ENCODE peak calls at places on chromosomes 13 and 19, in ten cellular contexts. D is fibroblast of mammary gland, C is body of pancreas, Q is endothelial cell, G is transverse colon, Z is left ventricle myocardium inferior, B is testis, E is activated B cell treated with CpG ODN at 0.5 μM for 24 hours, V is A549, K is pancreas. N is an unnamed sample.

GRCh38 chr13:59531571-59532091 is 632.1 kb downstream of the DIAPH3 start:
- DNase-seq in G (peak), E (no peak), D (peak), V (peak), C (peak), Z (peak), Q (peak), B (peak), K (peak), N (peak)

GRCh38 chr13:100668408-100668807 is 6.2 kb downstream of the TMTC4 start:
- DNase-seq in V (no peak), Z (no peak), E (no peak), K (no peak), Q (no peak), D (no peak), B (no peak), G (no peak), C (no peak), N (no peak)

GRCh38 chr13:34779171-34779570 is 162.9 kb upstream of the NBEA start:
- DNase-seq in B (no peak), V (peak), D (no peak), G (no peak), C (no peak), E (no peak), Q (no peak), Z (no peak), K (no peak), N (no peak)

GRCh38 chr13:64753606-64754005 is 2476.5 kb downstream of the PCDH9 start:
- DNase-seq in G (no peak), K (no peak), E (no peak), C (no peak), D (peak), V (no peak), Z (no peak), B (no peak), Q (no peak), N (no peak)

GRCh38 chr13:87274209-87274819 is 396.9 kb upstream of the SLITRK5 start:
- DNase-seq in E (no peak), V (peak), Q (peak), Z (no peak), K (peak), G (peak), D (peak), C (peak), B (peak), N (peak)

GRCh38 chr19:10260141-10260584 is 8.1 kb downstream of the MRPL4 start:
- DNase-seq in C (no peak), K (no peak), Q (no peak), Z (no peak), E (no peak), B (no peak), D (no peak), V (no peak), G (no peak), N (no peak)

GRCh38 chr13:97976551-97977375 is 23.3 kb downstream of the IPO5 start:
- DNase-seq in C (no peak), K (peak), G (peak), Q (peak), B (peak), V (peak), E (no peak), Z (no peak), D (no peak), N (no peak)

GRCh38 chr13:32267836-32268439 is 47.2 kb downstream of the ZAR1L start:
- DNase-seq in Q (no peak), Z (no peak), G (peak), K (no peak), E (peak), V (no peak), C (peak), B (no peak), D (no peak), N (no peak)

GRCh38 chr13:39655041-39655568 is 357 bp upstream of the COG6 start:
- DNase-seq in G (no peak), K (no peak), Z (no peak), Q (no peak), D (no peak), E (no peak), B (peak), V (no peak), C (no peak), N (no peak)

GRCh38 chr19:38070573-38070972 is 153.4 kb downstream of the DPF1 start:
- DNase-seq in K (no peak), Z (no peak), B (no peak), E (no peak), V (peak), Q (no peak), G (no peak), C (no peak), D (peak), N (peak)

GRCh38 chr13:23558675-23559536 is 11.3 kb upstream of the TNFRSF19 start:
- DNase-seq in B (peak), K (no peak), Q (no peak), E (no peak), V (peak), C (no peak), D (peak), G (no peak), Z (peak), N (peak)

GRCh38 chr13:105059786-105060185 is 1475.7 kb downstream of the EFNB2 start:
- DNase-seq in G (no peak), C (no peak), B (no peak), Z (no peak), D (no peak), E (no peak), V (no peak), K (no peak), Q (no peak), N (no peak)

GRCh38 chr19:38656171-38656981 is 8.9 kb downstream of the ACTN4 start:
- DNase-seq in D (peak), V (peak), K (no peak), Q (no peak), B (no peak), G (no peak), E (no peak), Z (no peak), C (no peak), N (no peak)

GRCh38 chr13:65966991-65967451 is 1263.1 kb downstream of the PCDH9 start:
- DNase-seq in K (no peak), Q (no peak), Z (no peak), E (no peak), V (peak), C (no peak), D (peak), G (no peak), B (peak), N (no peak)

GRCh38 chr13:110119943-110120905 is 186.7 kb downstream of the COL4A1 start:
- DNase-seq in V (peak), Z (no peak), C (no peak), G (no peak), K (no peak), D (peak), B (no peak), Q (no peak), E (no peak), N (no peak)

GRCh38 chr13:19634129-19634740 is 776 bp downstream of the MPHOSPH8 start:
- DNase-seq in C (peak), Q (peak), E (no peak), B (peak), V (peak), K (no peak), G (peak), D (peak), Z (no peak), N (no peak)

GRCh38 chr19:1935484-1936208 is 5.3 kb upstream of the CSNK1G2 start:
- DNase-seq in G (no peak), V (peak), B (peak), E (no peak), Z (no peak), K (no peak), D (peak), C (peak), Q (no peak), N (no peak)

GRCh38 chr19:50435221-50435620 is 2.5 kb downstream of the MYBPC2 start:
- DNase-seq in Q (no peak), E (no peak), K (no peak), B (no peak), D (no peak), Z (no peak), C (no peak), V (no peak), G (no peak), N (no peak)

GRCh38 chr13:110618780-110619179 is 3.4 kb downstream of the NAXD start:
- DNase-seq in D (no peak), K (no peak), G (no peak), Z (no peak), C (no peak), B (no peak), E (no peak), Q (no peak), V (no peak), N (no peak)

GRCh38 chr19:8441725-8442544 is 2.8 kb upstream of the HNRNPM start:
- DNase-seq in D (no peak), Z (no peak), C (no peak), K (no peak), E (no peak), Q (no peak), V (no peak), B (no peak), G (no peak), N (no peak)

GRCh38 chr13:48112896-48113525 is 18.1 kb upstream of the MED4 start:
- DNase-seq in V (no peak), K (no peak), Q (no peak), G (no peak), Z (no peak), E (no peak), B (no peak), C (no peak), D (no peak), N (no peak)

GRCh38 chr13:78785764-78786163 is 126.8 kb upstream of the OBI1 start:
- DNase-seq in K (no peak), E (no peak), C (no peak), D (no peak), Z (no peak), Q (no peak), G (no peak), B (no peak), V (no peak), N (no peak)

GRCh38 chr19:3369337-3370213 is 3.2 kb downstream of the NFIC start:
- DNase-seq in Q (no peak), D (peak), K (no peak), G (peak), V (no peak), Z (peak), C (peak), E (no peak), B (peak), N (no peak)

GRCh38 chr13:74556002-74556551 is 421.9 kb upstream of the KLF12 start:
- DNase-seq in Z (no peak), D (no peak), Q (no peak), B (no peak), C (no peak), E (no peak), V (no peak), K (no peak), G (no peak), N (no peak)

GRCh38 chr19:3224346-3225325 is at the start of gene CELF5:
- DNase-seq in B (peak), D (no peak), Q (peak), V (no peak), E (peak), K (no peak), Z (peak), C (peak), G (peak), N (no peak)

GRCh38 chr13:111201304-111201940 is 86.3 kb downstream of the ARHGEF7 start:
- DNase-seq in K (no peak), B (no peak), D (no peak), Z (no peak), C (no peak), V (no peak), Q (no peak), G (no peak), E (no peak), N (no peak)

DNA sequence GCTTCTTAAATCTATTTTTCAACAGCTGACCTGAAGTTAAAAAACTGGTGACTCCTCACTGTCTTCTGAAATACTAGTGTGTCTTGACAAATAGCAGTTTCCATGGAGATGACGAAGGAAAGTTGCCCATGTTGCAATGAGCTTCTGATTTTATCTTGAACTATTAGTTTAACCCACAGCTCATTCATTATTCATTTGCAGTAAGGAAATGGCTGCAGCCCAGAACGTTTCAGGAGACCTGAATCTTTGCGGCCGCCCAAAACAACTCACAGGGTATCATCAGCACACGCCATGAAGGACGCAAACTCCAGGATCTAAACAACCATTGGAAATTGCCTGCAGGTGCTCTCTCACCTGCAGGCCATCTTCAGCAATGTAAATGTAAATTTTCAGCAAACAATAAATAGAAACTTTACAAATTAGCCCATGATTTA is 142.5 kb downstream of the DCLK1 start:
- DNase-seq in B (no peak), V (no peak), C (no peak), K (no peak), Q (no peak), Z (no peak), E (no peak), D (peak), G (no peak), N (no peak)
- TF ChIP-seq CTCF in B (no peak), V (no peak), C (no peak), K (no peak), Q (no peak), Z (no peak), E (no peak), D (no peak), G (no peak), N (no peak)

GRCh38 chr19:51664997-51665396 is 18.4 kb upstream of the SIGLEC14 start:
- DNase-seq in V (no peak), D (peak), E (no peak), Z (no peak), K (no peak), B (peak), Q (no peak), C (no peak), G (no peak), N (no peak)
- TF ChIP-seq CTCF in V (no peak), D (peak), E (no peak), Z (no peak), K (no peak), B (peak), Q (no peak), C (no peak), G (no peak), N (peak)

GRCh38 chr19:4547303-4548237 is 7.7 kb upstream of the LRG1 start:
- DNase-seq in G (no peak), Q (no peak), V (peak), E (no peak), C (peak), K (peak), D (no peak), Z (no peak), B (peak), N (no peak)
- TF ChIP-seq CTCF in G (peak), Q (no peak), V (peak), E (no peak), C (peak), K (peak), D (peak), Z (peak), B (no peak), N (peak)

GRCh38 chr19:16841391-16841926 is 12.3 kb downstream of the SIN3B start:
- DNase-seq in B (peak), Z (no peak), V (no peak), E (no peak), Q (no peak), C (no peak), D (no peak), K (no peak), G (no peak), N (no peak)

GRCh38 chr19:16834747-16835146 is 5.5 kb downstream of the SIN3B start:
- DNase-seq in V (no peak), K (no peak), C (no peak), G (no peak), B (no peak), Q (no peak), Z (no peak), D (peak), E (no peak), N (no peak)

GRCh38 chr19:16831531-16831930 is 2.3 kb downstream of the SIN3B start:
- DNase-seq in B (no peak), E (no peak), V (no peak), G (no peak), Z (no peak), C (no peak), D (no peak), K (no peak), Q (no peak), N (no peak)

GRCh38 chr19:16836906-16837362 is 7.7 kb downstream of the SIN3B start:
- DNase-seq in C (no peak), Z (no peak), D (no peak), G (no peak), E (no peak), B (peak), K (no peak), V (no peak), Q (no peak), N (no peak)

DNA sequence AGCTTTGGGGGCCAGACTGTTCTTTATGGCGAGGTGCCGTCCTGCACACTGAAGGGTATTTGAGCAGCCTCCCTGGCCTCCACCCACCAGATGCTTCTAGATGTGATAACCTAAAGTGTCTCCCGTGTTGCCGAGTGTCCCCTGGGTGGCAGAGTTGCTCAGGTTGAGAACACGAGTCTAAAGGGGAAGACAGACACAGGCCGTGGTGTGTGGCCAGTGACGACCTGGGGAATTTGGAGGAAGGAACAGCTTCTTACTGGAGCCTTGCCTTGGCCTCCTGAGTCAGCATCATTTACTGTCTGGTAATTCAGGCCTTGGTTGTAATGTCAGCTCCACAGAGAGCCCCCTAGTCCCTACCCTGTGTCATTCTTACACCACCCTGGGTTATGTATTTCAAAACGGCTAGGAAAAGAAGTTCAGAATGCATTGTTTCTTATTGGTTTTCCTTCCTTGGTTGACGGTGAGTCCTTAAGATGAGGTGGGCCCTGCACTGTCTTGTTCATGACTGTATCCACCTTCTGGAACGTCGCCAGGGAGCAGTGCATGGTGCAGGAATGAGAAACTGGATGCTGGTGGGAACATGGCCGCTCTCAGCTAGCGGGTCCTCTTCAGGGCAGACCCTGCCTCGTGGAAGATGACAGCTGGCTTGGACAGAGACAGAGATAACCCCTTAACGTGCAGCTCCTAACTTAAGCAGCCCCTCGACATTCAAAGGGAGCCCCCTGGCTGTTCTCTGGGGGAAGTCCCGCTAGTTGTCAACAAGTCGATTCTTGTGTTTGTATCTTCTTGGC is 7.1 kb downstream of the SIN3B start:
- DNase-seq in G (peak), Q (no peak), V (no peak), E (peak), C (no peak), K (no peak), B (peak), Z (no peak), D (peak), N (no peak)
- TF ChIP-seq CTCF in G (no peak), Q (no peak), V (no peak), E (no peak), C (no peak), K (no peak), B (no peak), Z (peak), D (peak), N (peak)

DNA sequence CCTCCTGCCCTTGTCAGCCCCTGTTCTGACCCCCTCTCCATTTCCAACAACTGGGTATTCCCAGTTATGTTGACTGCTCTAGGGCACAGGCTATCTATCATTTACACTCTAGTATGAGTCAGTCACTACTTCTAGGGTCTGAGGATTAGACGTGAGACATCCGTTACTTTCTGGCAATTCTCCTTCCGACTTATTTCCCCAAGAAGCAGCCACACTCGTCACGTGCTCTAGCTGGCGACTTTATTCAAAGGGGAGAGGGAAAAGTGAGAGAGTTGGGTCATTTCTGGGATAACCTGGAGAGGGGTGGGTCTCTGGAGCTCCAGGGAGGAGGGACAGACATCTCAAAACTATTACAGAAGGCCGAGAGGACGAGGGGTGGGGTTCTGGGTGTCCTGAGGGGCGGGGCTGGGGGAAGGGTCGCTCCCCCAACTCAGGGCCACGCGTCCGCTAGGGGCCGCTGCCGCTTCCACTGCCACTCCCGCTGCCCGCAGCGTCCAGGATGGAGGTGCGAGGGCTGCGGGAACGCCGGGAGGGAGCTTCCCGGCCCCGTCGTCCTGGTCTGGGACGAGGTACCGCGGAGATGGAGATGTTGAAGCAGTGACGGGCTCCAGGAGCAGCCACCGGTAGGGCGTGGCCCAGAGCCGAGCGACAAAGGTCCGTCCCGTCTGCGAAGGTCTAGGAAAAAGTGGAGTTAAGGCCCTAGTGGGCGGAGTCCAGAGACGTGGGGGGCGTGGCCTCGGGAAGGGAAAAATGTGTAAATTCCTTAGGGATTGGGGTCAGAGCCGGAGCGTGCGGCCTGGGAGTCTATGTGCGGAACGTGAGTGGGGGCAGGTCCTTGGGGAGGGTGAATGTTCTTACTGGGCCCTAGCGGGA is 8.9 kb downstream of the RTBDN start:
- DNase-seq in V (peak), B (no peak), G (no peak), K (no peak), C (no peak), Z (no peak), Q (peak), D (no peak), E (no peak), N (no peak)
- TF ChIP-seq CTCF in V (peak), B (no peak), G (peak), K (no peak), C (peak), Z (peak), Q (peak), D (no peak), E (no peak), N (peak)

GRCh38 chr19:31943305-31943704 is 402.1 kb upstream of the ZNF507 start:
- DNase-seq in Z (no peak), E (no peak), C (no peak), D (no peak), K (no peak), Q (peak), V (no peak), G (no peak), B (peak), N (no peak)
- TF ChIP-seq CTCF in Z (peak), E (no peak), C (no peak), D (no peak), K (no peak), Q (no peak), V (no peak), G (no peak), B (no peak), N (no peak)

N was measured in AG04450.